ENCODE peak calls at places on chromosomes 2 and 18, in eight cellular contexts. I, N, E, C, Z, B, P and Q are unnamed samples.

GRCh38 chr2:197121255-197121654 is 189.3 kb downstream of the ANKRD44 start:
- DNase-seq in C (no peak), B (no peak), P (no peak), I (no peak), N (no peak), Z (no peak), E (no peak), Q (no peak)

GRCh38 chr18:55585586-55586521 is 2.1 kb downstream of the TCF4 start:
- DNase-seq in I (no peak), B (no peak), Z (peak), P (peak), E (peak), N (no peak), C (peak), Q (no peak)

GRCh38 chr2:236083934-236084333 is 84.3 kb downstream of the GBX2 start:
- DNase-seq in I (no peak), P (no peak), B (no peak), Z (no peak), C (no peak), E (no peak), N (no peak), Q (no peak)

GRCh38 chr2:187379869-187380268 is 68.2 kb downstream of the CALCRL start:
- DNase-seq in I (no peak), Z (no peak), B (no peak), N (no peak), C (no peak), E (no peak), P (no peak), Q (no peak)

GRCh38 chr2:15112216-15112615 is 448.9 kb downstream of the NBAS start:
- DNase-seq in P (no peak), B (no peak), I (no peak), Z (no peak), N (peak), C (no peak), E (peak), Q (peak)

GRCh38 chr2:189276277-189276676 is 96.7 kb upstream of the COL5A2 start:
- DNase-seq in E (peak), N (peak), C (peak), I (peak), P (no peak), Z (no peak), B (peak), Q (peak)

GRCh38 chr2:18057657-18058056 is 179.2 kb downstream of the KCNS3 start:
- DNase-seq in N (no peak), E (no peak), C (no peak), I (no peak), B (no peak), P (no peak), Z (no peak), Q (no peak)

GRCh38 chr2:125667630-125668029 is 988.3 kb upstream of the GYPC start:
- DNase-seq in I (no peak), C (no peak), E (no peak), B (no peak), P (no peak), N (no peak), Z (no peak), Q (no peak)

GRCh38 chr2:121699421-121700328 is 37.0 kb downstream of the NIFK start:
- DNase-seq in I (no peak), E (peak), C (peak), P (peak), N (peak), Z (no peak), B (peak), Q (peak)

GRCh38 chr18:57802166-57802868 is 798 bp downstream of the ATP8B1 start:
- DNase-seq in E (no peak), I (no peak), N (peak), B (no peak), P (no peak), C (no peak), Z (peak), Q (no peak)

GRCh38 chr2:145601306-145601925 is 1081.5 kb upstream of the ZEB2 start:
- DNase-seq in P (no peak), E (no peak), B (no peak), I (no peak), C (no peak), Z (no peak), N (no peak), Q (no peak)

GRCh38 chr2:105857076-105857740 is 112.5 kb downstream of the NCK2 start:
- DNase-seq in Z (no peak), E (no peak), N (no peak), C (no peak), B (no peak), I (no peak), P (peak), Q (no peak)

GRCh38 chr2:26526589-26526988 is 48.7 kb upstream of the OTOF start:
- DNase-seq in P (no peak), C (no peak), E (no peak), N (peak), I (no peak), Z (no peak), B (no peak), Q (no peak)

GRCh38 chr2:1318366-1319009 is 94.8 kb upstream of the TPO start:
- DNase-seq in I (no peak), E (no peak), B (no peak), N (no peak), C (no peak), Z (no peak), P (no peak), Q (no peak)

GRCh38 chr2:149858214-149858613 is 270.6 kb upstream of the MMADHC start:
- DNase-seq in Z (no peak), C (no peak), N (no peak), B (no peak), P (no peak), E (peak), I (no peak), Q (peak)

GRCh38 chr2:129762386-129763189 is 216.9 kb upstream of the RAB6C start:
- DNase-seq in P (no peak), C (no peak), N (no peak), I (no peak), B (no peak), Z (peak), E (no peak), Q (no peak)

GRCh38 chr2:176395273-176395854 is 126.1 kb downstream of the MTX2 start:
- DNase-seq in B (no peak), I (no peak), P (no peak), Z (no peak), C (peak), N (peak), E (peak), Q (no peak)

GRCh38 chr2:241015439-241015838 is 17.0 kb downstream of the SNED1 start:
- DNase-seq in P (no peak), C (no peak), B (no peak), Z (no peak), N (no peak), E (no peak), I (no peak), Q (no peak)

GRCh38 chr2:196153480-196153879 is 17.9 kb downstream of the STK17B start:
- DNase-seq in N (no peak), B (no peak), Z (no peak), C (no peak), E (no peak), P (no peak), I (no peak), Q (no peak)

GRCh38 chr2:199581935-199582336 is 124.2 kb upstream of the SATB2 start:
- DNase-seq in P (no peak), B (no peak), C (peak), I (no peak), Z (no peak), E (peak), N (no peak), Q (no peak)

GRCh38 chr2:832635-833034 is 118.0 kb upstream of the SNTG2 start:
- DNase-seq in N (no peak), E (no peak), B (no peak), Z (no peak), P (no peak), C (no peak), I (no peak), Q (no peak)

GRCh38 chr2:193382583-193382982 is 1187.8 kb upstream of the TMEFF2 start:
- DNase-seq in C (no peak), N (no peak), B (no peak), E (no peak), P (no peak), I (no peak), Z (peak), Q (no peak)

GRCh38 chr2:37588316-37588777 is 83.1 kb downstream of the CDC42EP3 start:
- DNase-seq in I (no peak), C (no peak), E (peak), N (peak), B (peak), P (no peak), Z (no peak), Q (no peak)

GRCh38 chr2:13040043-13040442 is 323.3 kb downstream of the TRIB2 start:
- DNase-seq in N (no peak), C (no peak), B (no peak), E (no peak), Z (peak), P (no peak), I (no peak), Q (no peak)

GRCh38 chr18:76339246-76339620 is 155.8 kb downstream of the ZNF516 start:
- DNase-seq in B (no peak), Z (no peak), N (no peak), I (no peak), C (no peak), E (no peak), P (no peak), Q (no peak)

GRCh38 chr2:73611193-73611592 is 31.0 kb downstream of the NAT8 start:
- DNase-seq in B (no peak), E (no peak), N (no peak), P (no peak), Z (no peak), I (no peak), C (no peak), Q (no peak)

GRCh38 chr18:64519191-64519590 is 370.3 kb upstream of the LINC00305 start:
- DNase-seq in P (no peak), E (no peak), I (no peak), Z (no peak), C (no peak), B (no peak), N (no peak), Q (no peak)

GRCh38 chr2:240557808-240558207 is at the start of gene ANKMY1:
- DNase-seq in Z (peak), C (peak), I (no peak), B (peak), N (peak), P (peak), E (peak), Q (peak)